ENCODE peak calls at places on chromosomes 3 and 15, in five cellular contexts. M is A549, R is K562, S is HepG2, T is H1. N is an unnamed sample.

GRCh38 chr3:196412704-196413103 is 19.5 kb downstream of the UBXN7 start:
- DNase-seq in M (no peak), R (no peak), S (no peak), T (no peak), N (no peak)

GRCh38 chr15:73022156-73022555 is 30.1 kb upstream of the NEO1 start:
- DNase-seq in M (no peak), R (no peak), S (no peak), T (no peak), N (no peak)

GRCh38 chr3:46186856-46187700 is 21.0 kb downstream of the CCR1 start:
- DNase-seq in M (no peak), R (no peak), S (no peak), T (no peak), N (no peak)

GRCh38 chr15:89136818-89137772 is 48.8 kb downstream of the ABHD2 start:
- DNase-seq in M (no peak), R (no peak), S (peak; percentile 95), T (no peak), N (peak; percentile 46)

GRCh38 chr15:57495037-57495436 is 96.7 kb upstream of the MYZAP start:
- DNase-seq in M (no peak), R (no peak), S (no peak), T (no peak), N (no peak)

GRCh38 chr3:161296814-161297213 is 74.5 kb downstream of the SPTSSB start:
- DNase-seq in M (no peak), R (no peak), S (no peak), T (no peak), N (no peak)

GRCh38 chr3:194840661-194841514 is 155.2 kb downstream of the FAM43A start:
- DNase-seq in M (peak; percentile 25), R (no peak), S (peak; percentile 6), T (no peak), N (peak; percentile 67)

GRCh38 chr3:11379238-11379823 is 107.1 kb downstream of the ATG7 start:
- DNase-seq in M (peak; percentile 25), R (no peak), S (peak; percentile 24), T (no peak), N (peak; percentile 90)

GRCh38 chr15:31435256-31435781 is 108.7 kb downstream of the KLF13 start:
- DNase-seq in M (peak; percentile 89), R (peak; percentile 81), S (peak; percentile 75), T (peak; percentile 76), N (peak; percentile 54)

GRCh38 chr15:36601497-36601932 is 22.1 kb downstream of the CDIN1 start:
- DNase-seq in M (no peak), R (no peak), S (no peak), T (no peak), N (no peak)

GRCh38 chr3:129238945-129239705 is 10.3 kb upstream of the COPG1 start:
- DNase-seq in M (no peak), R (no peak), S (no peak), T (no peak), N (no peak)

GRCh38 chr3:115217678-115218451 is 70.8 kb upstream of the ZBTB20 start:
- DNase-seq in M (peak; percentile 22), R (no peak), S (peak; percentile 32), T (peak; percentile 25), N (peak; percentile 75)

GRCh38 chr3:94269763-94270162 is 206.9 kb downstream of the NSUN3 start:
- DNase-seq in M (no peak), R (no peak), S (no peak), T (no peak), N (no peak)

GRCh38 chr3:196996454-196997265 is 28.0 kb upstream of the PIGZ start:
- DNase-seq in M (no peak), R (no peak), S (no peak), T (no peak), N (no peak)

GRCh38 chr3:18378218-18378617 is 46.9 kb downstream of the SATB1 start:
- DNase-seq in M (no peak), R (no peak), S (no peak), T (no peak), N (no peak)

GRCh38 chr3:34361921-34362320 is 563.5 kb downstream of the PDCD6IP start:
- DNase-seq in M (no peak), R (no peak), S (no peak), T (no peak), N (no peak)

GRCh38 chr3:166013073-166013679 is 176.0 kb upstream of the BCHE start:
- DNase-seq in M (peak; percentile 3), R (peak; percentile 8), S (peak; percentile 39), T (no peak), N (peak; percentile 32)

GRCh38 chr3:5013021-5013906 is 34.0 kb downstream of the BHLHE40 start:
- DNase-seq in M (peak; percentile 95), R (peak; percentile 92), S (peak; percentile 29), T (peak; percentile 15), N (no peak)

GRCh38 chr3:122025296-122025695 is 3.2 kb upstream of the ILDR1 start:
- DNase-seq in M (no peak), R (no peak), S (no peak), T (no peak), N (no peak)

GRCh38 chr3:82641701-82642100 is 880.3 kb upstream of the GBE1 start:
- DNase-seq in M (no peak), R (no peak), S (no peak), T (no peak), N (no peak)

GRCh38 chr15:57245130-57245529 is 131.2 kb upstream of the CGNL1 start:
- DNase-seq in M (no peak), R (no peak), S (no peak), T (no peak), N (no peak)

GRCh38 chr3:123817413-123817812 is 66.7 kb downstream of the MYLK start:
- DNase-seq in M (no peak), R (no peak), S (no peak), T (no peak), N (no peak)

GRCh38 chr3:46705751-46706572 is 4.8 kb downstream of the TMIE start:
- DNase-seq in M (no peak), R (no peak), S (no peak), T (no peak), N (peak; percentile 39)

GRCh38 chr3:50606596-50606995 is 5.0 kb downstream of the CISH start:
- DNase-seq in M (no peak), R (no peak), S (no peak), T (no peak), N (no peak)

GRCh38 chr3:50603261-50604109 is 8.1 kb downstream of the CISH start:
- DNase-seq in M (no peak), R (no peak), S (no peak), T (no peak), N (no peak)

GRCh38 chr3:50605901-50606326 is 5.7 kb downstream of the CISH start:
- DNase-seq in M (no peak), R (no peak), S (no peak), T (no peak), N (no peak)

GRCh38 chr3:50604110-50604621 is 7.4 kb downstream of the CISH start:
- DNase-seq in M (no peak), R (no peak), S (no peak), T (no peak), N (no peak)

DNA sequence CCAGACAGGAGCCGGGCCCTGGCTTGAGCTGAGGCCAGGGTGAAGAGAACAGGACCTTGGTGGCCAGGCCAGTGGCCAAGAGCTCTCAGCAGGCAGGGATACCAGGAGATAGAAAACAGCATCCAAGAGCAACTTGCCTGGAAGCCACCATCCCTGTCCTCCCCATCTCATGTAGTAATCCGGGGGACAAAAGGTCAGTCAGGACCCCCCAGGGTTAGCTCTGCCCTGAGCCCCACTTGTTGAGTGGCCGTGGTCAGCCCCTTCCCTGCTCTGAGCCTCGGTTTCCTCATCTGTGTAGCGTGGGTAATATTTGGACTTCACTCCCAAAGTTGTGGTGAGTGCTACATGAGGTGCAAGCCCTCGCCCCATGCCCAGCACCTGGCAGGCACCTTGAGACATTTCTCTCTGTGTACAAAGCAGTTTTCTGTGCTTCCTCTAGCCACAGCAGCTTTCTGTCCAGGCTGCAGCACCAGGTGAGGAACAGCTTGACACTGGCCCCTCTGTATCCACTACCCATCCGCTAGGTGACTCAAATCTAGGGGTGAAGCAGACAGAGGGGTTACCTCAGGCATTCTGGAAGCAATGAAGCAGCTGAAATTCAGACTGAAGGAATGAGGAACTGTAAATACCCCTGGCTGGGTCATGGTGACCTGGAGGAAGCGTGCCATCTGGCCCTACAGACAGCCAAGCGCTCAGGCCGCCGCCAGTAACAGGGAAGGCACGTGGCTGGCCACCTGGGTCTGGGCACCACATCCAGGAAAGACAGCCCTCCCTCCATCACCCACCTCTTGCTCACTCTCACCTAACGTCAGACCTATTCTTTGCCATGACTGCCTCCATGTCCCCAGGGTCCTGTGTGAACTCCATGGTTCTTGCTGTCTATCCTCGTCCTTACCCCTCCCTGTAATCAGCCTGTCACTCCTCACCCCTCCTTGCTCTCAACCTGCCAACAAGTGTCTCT is 6.7 kb downstream of the CISH start:
- DNase-seq in M (no peak), R (no peak), S (no peak), T (no peak), N (no peak)
- TF ChIP-seq JUN in M (no peak), R (no peak), S (no peak), T (no peak), N (no peak)

GRCh38 chr15:40785814-40786213 is 16.0 kb downstream of the C15orf62 start:
- DNase-seq in M (no peak), R (no peak), S (no peak), T (no peak), N (no peak)

GRCh38 chr15:40785158-40785557 is 15.4 kb downstream of the C15orf62 start:
- DNase-seq in M (no peak), R (no peak), S (no peak), T (no peak), N (no peak)

GRCh38 chr15:40789119-40789518 is 17.8 kb upstream of the ZFYVE19 start:
- DNase-seq in M (no peak), R (peak; percentile 60), S (no peak), T (no peak), N (no peak)

GRCh38 chr15:40787991-40788390 is 18.2 kb downstream of the C15orf62 start:
- DNase-seq in M (no peak), R (no peak), S (no peak), T (no peak), N (no peak)

GRCh38 chr15:40787344-40787841 is 17.6 kb downstream of the C15orf62 start:
- DNase-seq in M (no peak), R (no peak), S (no peak), T (peak; percentile 64), N (peak; percentile 71)
- H3K4me3 ChIP-seq in M (no peak overlapping the region), R (no peak overlapping the region), S (no peak overlapping the region), T (no peak overlapping the region), N (no peak overlapping the region)

DNA sequence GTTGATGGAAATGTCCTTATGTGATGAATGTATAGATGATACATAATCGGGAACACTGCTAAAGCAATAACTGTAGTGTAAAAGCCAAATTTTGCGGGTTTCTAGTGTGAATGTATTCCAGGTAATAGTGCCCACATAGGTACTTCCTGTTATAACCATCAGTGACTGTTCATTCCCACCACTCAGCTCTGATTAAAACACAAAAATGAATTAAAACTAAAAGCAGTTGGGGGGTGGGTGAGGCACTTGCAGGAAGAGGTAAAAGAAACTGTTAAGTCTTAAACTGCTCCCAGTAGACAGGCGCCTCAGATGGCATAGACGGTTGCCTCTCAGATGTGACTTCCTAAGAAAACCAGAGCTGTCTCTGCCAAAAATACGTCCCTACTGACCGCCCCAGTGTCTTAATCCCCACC is 893 bp upstream of the MTHFS start:
- DNase-seq in M (no peak), R (no peak), S (no peak), T (no peak), N (no peak)
- TF ChIP-seq JUN in M (no peak), R (no peak), S (no peak), T (no peak), N (no peak)

DNA sequence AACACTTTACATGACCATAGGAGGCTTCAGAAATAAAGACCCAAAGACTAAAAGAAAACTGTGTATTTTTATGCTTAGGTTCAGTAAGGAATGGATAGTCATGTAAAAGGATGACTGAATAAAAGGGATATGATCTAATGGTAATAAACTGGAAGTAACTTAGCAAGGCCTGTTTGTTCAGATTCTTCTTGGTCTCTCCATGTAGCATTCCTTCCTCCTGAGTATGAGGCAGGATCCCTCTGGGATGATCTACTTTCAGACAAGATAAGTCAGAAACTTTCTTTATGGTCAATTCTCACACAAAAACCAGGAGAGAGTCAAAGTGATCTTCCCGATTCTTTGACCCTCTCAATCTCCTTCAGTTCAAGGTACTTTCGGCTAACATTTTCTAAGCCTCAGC is 340.8 kb upstream of the DCBLD2 start:
- DNase-seq in M (no peak), R (no peak), S (no peak), T (no peak), N (no peak)
- H3K4me3 ChIP-seq in M (no peak overlapping the region), R (no peak overlapping the region), S (no peak overlapping the region), T (no peak overlapping the region), N (no peak overlapping the region)